ENCODE peak calls at places on chromosomes 12 and 14, in nine cellular contexts. F is SJSA1, H is psoas muscle, D is SK-N-SH, I is BJ, A is left ventricle myocardium inferior, U is tibial nerve, K is transverse colon, J is tibial artery. G is an unnamed sample.

GRCh38 chr14:75252254-75252837 is 26.3 kb upstream of the FOS start:
- DNase-seq in F (no peak), J (peak; percentile 59), I (no peak), U (no peak), D (no peak), H (no peak), A (no peak), K (peak; percentile 81), G (no peak)

GRCh38 chr12:124332068-124332672 is 37.3 kb downstream of the RFLNA start:
- DNase-seq in I (no peak), U (no peak), F (no peak), K (no peak), H (no peak), D (peak; percentile 73), J (no peak), A (no peak), G (no peak)

GRCh38 chr12:108634225-108634795 is 616 bp upstream of the SELPLG start:
- DNase-seq in D (no peak), U (no peak), I (no peak), K (peak; percentile 55), A (no peak), J (peak; percentile 61), H (no peak), F (peak; percentile 78), G (no peak)

GRCh38 chr14:88599761-88600439 is 37.1 kb downstream of the ZC3H14 start:
- DNase-seq in H (no peak), F (no peak), I (no peak), U (no peak), J (no peak), D (no peak), K (no peak), A (no peak), G (no peak)

GRCh38 chr12:1575287-1575798 is 19.0 kb downstream of the FBXL14 start:
- DNase-seq in U (no peak), J (no peak), H (no peak), D (peak; percentile 48), K (no peak), F (no peak), A (no peak), I (no peak), G (no peak)

GRCh38 chr14:32366256-32366655 is 37.2 kb downstream of the AKAP6 start:
- DNase-seq in K (no peak), I (no peak), F (peak; percentile 72), U (no peak), H (no peak), J (no peak), D (peak; percentile 34), A (no peak), G (peak; percentile 89)

GRCh38 chr14:74324945-74325361 is 22.2 kb upstream of the ABCD4 start:
- DNase-seq in J (no peak), A (no peak), I (no peak), K (no peak), H (no peak), F (peak; percentile 12), D (peak; percentile 73), U (no peak), G (no peak)

GRCh38 chr12:31204995-31205582 is 120.9 kb downstream of the SINHCAF start:
- DNase-seq in I (peak; percentile 9), A (no peak), U (no peak), D (no peak), F (peak; percentile 16), J (no peak), K (no peak), H (no peak), G (peak; percentile 60)

GRCh38 chr14:95774265-95775160 is 60.6 kb upstream of the TCL1A start:
- DNase-seq in K (peak; percentile 31), J (no peak), I (no peak), F (peak; percentile 34), A (no peak), U (peak; percentile 35), D (peak; percentile 68), H (no peak), G (no peak)

GRCh38 chr14:77889971-77890442 is 90.1 kb downstream of the ADCK1 start:
- DNase-seq in A (no peak), F (no peak), U (no peak), H (no peak), J (no peak), K (no peak), D (no peak), I (peak; percentile 27), G (peak; percentile 37)

GRCh38 chr12:81123611-81124010 is 45.7 kb downstream of the ACSS3 start:
- DNase-seq in F (no peak), J (no peak), U (no peak), I (no peak), H (no peak), K (no peak), A (no peak), D (no peak), G (no peak)

GRCh38 chr14:89215166-89215940 is 201.7 kb downstream of the FOXN3 start:
- DNase-seq in U (no peak), D (no peak), J (no peak), H (no peak), I (no peak), K (no peak), A (no peak), F (no peak), G (no peak)

GRCh38 chr14:95314609-95315008 is 5.1 kb downstream of the CLMN start:
- DNase-seq in J (no peak), A (no peak), H (no peak), D (peak; percentile 27), K (peak; percentile 42), U (no peak), I (no peak), F (no peak), G (no peak)

GRCh38 chr12:120439646-120440247 is 1.8 kb downstream of the COX6A1 start:
- DNase-seq in D (peak; percentile 89), H (peak; percentile 42), F (peak; percentile 25), U (no peak), I (no peak), K (peak; percentile 57), J (no peak), A (peak; percentile 29), G (peak; percentile 24)

GRCh38 chr12:10293570-10294227 is 14.0 kb upstream of the KLRD1 start:
- DNase-seq in F (no peak), J (no peak), D (no peak), A (no peak), U (no peak), H (no peak), I (no peak), K (no peak), G (no peak)

GRCh38 chr12:131606218-131606899 is 104.5 kb upstream of the SFSWAP start:
- DNase-seq in J (no peak), H (no peak), I (no peak), U (no peak), D (no peak), F (no peak), A (no peak), K (no peak), G (no peak)

GRCh38 chr14:51211149-51211548 is 28.9 kb upstream of the TMX1 start:
- DNase-seq in J (no peak), I (no peak), A (no peak), K (no peak), H (no peak), U (no peak), D (no peak), F (no peak), G (peak; percentile 60)

GRCh38 chr14:67411375-67411774 is 590 bp downstream of the PLEK2 start:
- DNase-seq in H (no peak), U (no peak), F (no peak), A (no peak), K (no peak), I (no peak), J (no peak), D (no peak), G (no peak)

GRCh38 chr12:101415228-101415627 is 7.7 kb upstream of the ARL1 start:
- DNase-seq in I (no peak), D (no peak), U (no peak), K (no peak), J (no peak), A (no peak), H (no peak), F (no peak), G (no peak)

GRCh38 chr12:124814741-124815613 is 48.7 kb downstream of the SCARB1 start:
- DNase-seq in K (peak; percentile 25), U (no peak), F (no peak), D (no peak), J (no peak), A (no peak), H (no peak), I (no peak), G (no peak)

GRCh38 chr12:114711689-114712152 is 27.7 kb upstream of the TBX3 start:
- DNase-seq in K (no peak), F (no peak), I (no peak), A (no peak), D (no peak), H (no peak), U (no peak), J (no peak), G (no peak)

GRCh38 chr12:114713466-114714215 is 29.7 kb upstream of the TBX3 start:
- DNase-seq in D (no peak), F (no peak), U (no peak), I (no peak), K (no peak), A (no peak), J (no peak), H (no peak), G (no peak)

GRCh38 chr12:114710151-114710550 is 26.2 kb upstream of the TBX3 start:
- DNase-seq in D (no peak), A (no peak), J (no peak), I (no peak), H (no peak), K (no peak), U (no peak), F (no peak), G (no peak)

GRCh38 chr12:114709112-114709511 is 25.1 kb upstream of the TBX3 start:
- DNase-seq in I (no peak), A (no peak), J (no peak), D (no peak), F (no peak), H (no peak), U (no peak), K (no peak), G (no peak)
- H3K4me3 ChIP-seq in I (no peak overlapping the region), A (no peak overlapping the region), J (no peak overlapping the region), D (no peak overlapping the region), F (no peak overlapping the region), H (no peak overlapping the region), U (no peak overlapping the region), K (no peak overlapping the region), G (no peak overlapping the region)

GRCh38 chr14:91722386-91722785 is 9.5 kb downstream of the CATSPERB start:
- DNase-seq in J (no peak), H (no peak), K (no peak), F (no peak), I (no peak), D (no peak), A (no peak), U (no peak), G (no peak)
- H3K4me3 ChIP-seq in J (no peak overlapping the region), H (no peak overlapping the region), K (no peak overlapping the region), F (no peak overlapping the region), I (no peak overlapping the region), D (no peak overlapping the region), A (no peak overlapping the region), U (no peak overlapping the region), G (no peak overlapping the region)

GRCh38 chr14:58547649-58548048 is 90.1 kb upstream of the DACT1 start:
- DNase-seq in U (no peak), J (no peak), H (no peak), F (no peak), I (no peak), A (no peak), K (no peak), D (no peak), G (no peak)
- H3K4me3 ChIP-seq in U (no peak overlapping the region), J (no peak overlapping the region), H (no peak overlapping the region), F (no peak overlapping the region), I (no peak overlapping the region), A (no peak overlapping the region), K (no peak overlapping the region), D (no peak overlapping the region), G (no peak overlapping the region)

GRCh38 chr12:51307655-51308593 is 16.1 kb downstream of the BIN2 start:
- DNase-seq in D (no peak), U (no peak), F (peak; percentile 59), I (peak; percentile 81), A (no peak), K (peak; percentile 60), H (no peak), J (no peak), G (peak; percentile 65)
- H3K4me3 ChIP-seq in D (no peak overlapping the region), U (no peak overlapping the region), F (no peak overlapping the region), I (no peak overlapping the region), A (no peak overlapping the region), K (no peak overlapping the region), H (no peak overlapping the region), J (no peak overlapping the region), G (no peak overlapping the region)